ENCODE peak calls at places on chromosomes 4 and X, in four cellular contexts. A, O, Z and Y are unnamed samples.

GRCh38 chrX:87732133-87732532 is 214.5 kb downstream of the KLHL4 start:
- DNase-seq in Z (no peak), A (no peak), O (no peak), Y (no peak)

GRCh38 chr4:113810906-113811305 is 49.4 kb upstream of the CAMK2D start:
- DNase-seq in A (no peak), O (no peak), Z (no peak), Y (no peak)

GRCh38 chr4:109072595-109072994 is 229.9 kb downstream of the COL25A1 start:
- DNase-seq in Z (no peak), O (no peak), A (no peak), Y (no peak)

GRCh38 chr4:118823471-118823870 is 12.5 kb downstream of the SEC24D start:
- DNase-seq in Z (no peak), A (no peak), O (no peak), Y (no peak)

GRCh38 chr4:45033676-45034410 is 307.5 kb upstream of the GNPDA2 start:
- DNase-seq in O (no peak), A (no peak), Z (no peak), Y (no peak)

GRCh38 chr4:100848865-100849264 is 331.0 kb upstream of the EMCN start:
- DNase-seq in A (peak), Z (no peak), O (no peak), Y (peak)

GRCh38 chrX:50988649-50989048 is 78.1 kb downstream of the BMP15 start:
- DNase-seq in O (peak), A (peak), Z (no peak), Y (peak)

GRCh38 chr4:98626350-98626749 is 32.1 kb downstream of the TSPAN5 start:
- DNase-seq in A (no peak), O (peak), Z (no peak), Y (peak)

GRCh38 chr4:140943887-140944515 is 187.8 kb upstream of the TBC1D9 start:
- DNase-seq in Z (no peak), A (no peak), O (no peak), Y (no peak)

GRCh38 chr4:98605216-98605615 is 53.2 kb downstream of the TSPAN5 start:
- DNase-seq in A (no peak), Z (no peak), O (peak), Y (no peak)

GRCh38 chrX:70134116-70134477 is 850 bp downstream of the IGBP1 start:
- DNase-seq in A (no peak), Z (no peak), O (peak), Y (no peak)

GRCh38 chrX:105975382-105975781 is 63.1 kb downstream of the SERPINA7 start:
- DNase-seq in Z (no peak), O (no peak), A (peak), Y (peak)

GRCh38 chrX:131675596-131676194 is 131.8 kb downstream of the OR13H1 start:
- DNase-seq in O (peak), Z (peak), A (no peak), Y (no peak)

GRCh38 chr4:170497105-170497504 is 407.3 kb upstream of the AADAT start:
- DNase-seq in Z (no peak), O (no peak), A (no peak), Y (peak)

GRCh38 chr4:54678826-54679225 is 21.1 kb downstream of the KIT start:
- DNase-seq in A (no peak), O (no peak), Z (no peak), Y (no peak)

GRCh38 chr4:115851918-115852766 is 738.7 kb upstream of the NDST4 start:
- DNase-seq in Z (peak), A (peak), O (no peak), Y (peak)

GRCh38 chr4:138241281-138242075 is 671 bp downstream of the SLC7A11 start:
- DNase-seq in A (no peak), O (no peak), Z (no peak), Y (no peak)

GRCh38 chr4:75036046-75036445 is 103.1 kb downstream of the PARM1 start:
- DNase-seq in O (no peak), Z (no peak), A (no peak), Y (peak)

GRCh38 chr4:53997901-53998300 is 66.5 kb downstream of the CHIC2 start:
- DNase-seq in O (no peak), A (no peak), Z (no peak), Y (no peak)

GRCh38 chr4:73257242-73257994 is 1.2 kb downstream of the ANKRD17 start:
- DNase-seq in A (peak), Z (no peak), O (peak), Y (peak)

GRCh38 chr4:79958511-79959264 is 114.3 kb downstream of the ANTXR2 start:
- DNase-seq in Z (no peak), O (no peak), A (no peak), Y (no peak)

GRCh38 chr4:139815646-139816601 is 150.3 kb downstream of the MGST2 start:
- DNase-seq in A (no peak), Z (no peak), O (peak), Y (peak)

GRCh38 chr4:96894621-96895020 is 1054.7 kb downstream of the PDHA2 start:
- DNase-seq in Z (no peak), A (no peak), O (no peak), Y (peak)

GRCh38 chr4:7403001-7403400 is 31.7 kb downstream of the PSAPL1 start:
- DNase-seq in A (no peak), O (no peak), Z (no peak), Y (no peak)

GRCh38 chr4:26069218-26069617 is 155.2 kb downstream of the SMIM20 start:
- DNase-seq in A (no peak), Z (peak), O (no peak), Y (no peak)

GRCh38 chr4:44927361-44928061 is 201.2 kb upstream of the GNPDA2 start:
- DNase-seq in Z (peak), A (peak), O (no peak), Y (peak)

GRCh38 chr4:166335256-166335938 is 462.4 kb downstream of the TLL1 start:
- DNase-seq in O (no peak), A (no peak), Z (no peak), Y (no peak)

GRCh38 chr4:155745984-155746383 is 12.8 kb upstream of the GUCY1B1 start:
- DNase-seq in O (no peak), Z (no peak), A (no peak), Y (no peak)

GRCh38 chr4:120009731-120010130 is 56.9 kb downstream of the MAD2L1 start:
- DNase-seq in O (peak), Z (no peak), A (no peak), Y (no peak)